ENCODE peak calls at places on chromosome 16, in eight cellular contexts. V is Panc1, N is transverse colon, C is esophagus muscularis mucosa, G is body of pancreas, J is suprapubic skin, M is AG09309, B is AG04449. Y is an unnamed sample.

GRCh38 chr16:11111891-11112634 is 143.9 kb downstream of the SOCS1 start:
- DNase-seq in V (no peak), N (no peak), C (no peak), G (no peak), J (no peak), M (no peak), B (no peak), Y (no peak)

GRCh38 chr16:46713634-46714033 is 24.2 kb downstream of the ORC6 start:
- DNase-seq in V (no peak), N (no peak), C (no peak), G (no peak), J (no peak), M (no peak), B (no peak), Y (no peak)

GRCh38 chr16:1141201-1141600 is 11.7 kb upstream of the CACNA1H start:
- DNase-seq in V (no peak), N (no peak), C (no peak), G (no peak), J (no peak), M (no peak), B (no peak), Y (no peak)

GRCh38 chr16:59296888-59297287 is 562.8 kb upstream of the GOT2 start:
- DNase-seq in V (no peak), N (no peak), C (no peak), G (no peak), J (no peak), M (no peak), B (no peak), Y (no peak)

GRCh38 chr16:68490829-68491575 is 42.7 kb upstream of the SMPD3 start:
- DNase-seq in V (peak), N (peak), C (no peak), G (peak), J (no peak), M (peak), B (no peak), Y (no peak)

GRCh38 chr16:64784635-64785034 is 337.2 kb downstream of the CDH11 start:
- DNase-seq in V (no peak), N (no peak), C (no peak), G (no peak), J (no peak), M (no peak), B (no peak), Y (no peak)

GRCh38 chr16:83714286-83714685 is 93.5 kb upstream of the HSBP1 start:
- DNase-seq in V (no peak), N (no peak), C (no peak), G (no peak), J (no peak), M (no peak), B (no peak), Y (no peak)

GRCh38 chr16:57476546-57477410 is 9.5 kb downstream of the DOK4 start:
- DNase-seq in V (no peak), N (no peak), C (no peak), G (no peak), J (peak), M (no peak), B (no peak), Y (no peak)

GRCh38 chr16:86319871-86320270 is 190.5 kb upstream of the FOXF1 start:
- DNase-seq in V (no peak), N (no peak), C (no peak), G (no peak), J (no peak), M (no peak), B (no peak), Y (no peak)

GRCh38 chr16:69859105-69859969 is 91.8 kb upstream of the CLEC18A start:
- DNase-seq in V (no peak), N (peak), C (no peak), G (peak), J (no peak), M (no peak), B (no peak), Y (no peak)

GRCh38 chr16:27880312-27880711 is 183.2 kb downstream of the GSG1L start:
- DNase-seq in V (no peak), N (no peak), C (no peak), G (no peak), J (no peak), M (no peak), B (no peak), Y (no peak)

GRCh38 chr16:56591377-56592060 is 2.2 kb downstream of the MT3 start:
- DNase-seq in V (no peak), N (no peak), C (no peak), G (no peak), J (no peak), M (no peak), B (no peak), Y (no peak)

GRCh38 chr16:57151369-57151768 is 34.5 kb downstream of the PSME3IP1 start:
- DNase-seq in V (no peak), N (no peak), C (peak), G (no peak), J (no peak), M (no peak), B (no peak), Y (no peak)

GRCh38 chr16:50444546-50444945 is 75.8 kb upstream of the BRD7 start:
- DNase-seq in V (no peak), N (no peak), C (no peak), G (no peak), J (no peak), M (no peak), B (no peak), Y (no peak)

GRCh38 chr16:67461600-67462278 is 19.2 kb downstream of the ATP6V0D1 start:
- DNase-seq in V (no peak), N (peak), C (no peak), G (peak), J (peak), M (no peak), B (no peak), Y (no peak)

GRCh38 chr16:67428146-67428731 is 2.7 kb upstream of the HSD11B2 start:
- DNase-seq in V (peak), N (peak), C (no peak), G (peak), J (no peak), M (no peak), B (no peak), Y (peak)

GRCh38 chr16:83808573-83809014 is 816 bp downstream of the HSBP1 start:
- DNase-seq in V (no peak), N (no peak), C (no peak), G (no peak), J (no peak), M (no peak), B (no peak), Y (no peak)

DNA sequence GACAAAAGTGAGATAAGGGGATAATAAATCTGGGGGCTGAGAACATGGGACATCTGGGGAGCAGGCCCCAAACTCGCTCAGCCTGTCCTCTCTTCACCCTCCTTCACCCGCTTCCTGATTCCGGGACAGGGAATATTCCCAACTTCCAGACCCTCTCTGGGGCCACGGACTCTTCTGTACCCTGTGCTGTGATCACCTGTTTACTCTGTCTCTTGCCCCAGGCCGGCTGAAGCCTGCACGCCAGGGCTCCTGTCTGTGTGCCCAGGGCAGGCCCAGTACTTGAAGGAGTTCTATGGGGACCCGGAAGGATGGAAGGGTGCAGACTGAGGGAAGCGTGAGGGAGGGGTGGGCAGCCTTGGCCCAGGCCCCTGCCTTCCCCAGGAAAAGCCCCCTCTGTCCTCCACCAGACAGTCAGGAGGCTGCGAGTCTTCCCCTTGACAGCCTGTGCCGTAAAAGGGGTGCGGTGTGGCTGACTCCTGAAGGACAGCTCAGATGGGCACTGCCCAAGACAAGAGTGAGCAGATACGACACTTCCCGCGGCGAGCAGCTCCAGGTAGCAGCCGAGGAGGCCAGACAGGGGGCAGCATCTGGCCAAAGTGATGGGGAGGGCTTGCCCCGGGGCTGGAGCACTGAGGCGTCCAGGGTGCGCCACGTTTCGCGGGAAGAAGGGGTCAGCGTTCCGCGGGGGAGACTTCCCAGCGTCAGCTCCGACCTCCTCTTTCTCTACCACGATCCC is 1.0 kb upstream of the CCNF start:
- DNase-seq in V (no peak), N (peak), C (no peak), G (peak), J (peak), M (no peak), B (no peak), Y (no peak)
- TF ChIP-seq CTCF in V (peak), N (peak), C (peak), G (no peak), J (no peak), M (peak), B (peak), Y (peak)

GRCh38 chr16:81697321-81697885 is 81.7 kb upstream of the PLCG2 start:
- DNase-seq in V (peak), N (peak), C (no peak), G (peak), J (no peak), M (no peak), B (peak), Y (no peak)
- TF ChIP-seq CTCF in V (peak), N (peak), C (peak), G (peak), J (no peak), M (peak), B (peak), Y (peak)

GRCh38 chr16:30534368-30535105 is at the start of gene ZNF747:
- DNase-seq in V (no peak), N (peak), C (peak), G (peak), J (peak), M (no peak), B (no peak), Y (peak)

GRCh38 chr16:30533748-30534367 is 800 bp downstream of the ZNF747 start:
- DNase-seq in V (no peak), N (no peak), C (no peak), G (no peak), J (no peak), M (no peak), B (no peak), Y (no peak)

GRCh38 chr16:30535106-30535776 is 583 bp upstream of the ZNF747 start:
- DNase-seq in V (peak), N (no peak), C (no peak), G (no peak), J (no peak), M (no peak), B (no peak), Y (no peak)

GRCh38 chr16:30533146-30533522 is 1.5 kb downstream of the ZNF747 start:
- DNase-seq in V (no peak), N (no peak), C (no peak), G (no peak), J (no peak), M (no peak), B (no peak), Y (no peak)

DNA sequence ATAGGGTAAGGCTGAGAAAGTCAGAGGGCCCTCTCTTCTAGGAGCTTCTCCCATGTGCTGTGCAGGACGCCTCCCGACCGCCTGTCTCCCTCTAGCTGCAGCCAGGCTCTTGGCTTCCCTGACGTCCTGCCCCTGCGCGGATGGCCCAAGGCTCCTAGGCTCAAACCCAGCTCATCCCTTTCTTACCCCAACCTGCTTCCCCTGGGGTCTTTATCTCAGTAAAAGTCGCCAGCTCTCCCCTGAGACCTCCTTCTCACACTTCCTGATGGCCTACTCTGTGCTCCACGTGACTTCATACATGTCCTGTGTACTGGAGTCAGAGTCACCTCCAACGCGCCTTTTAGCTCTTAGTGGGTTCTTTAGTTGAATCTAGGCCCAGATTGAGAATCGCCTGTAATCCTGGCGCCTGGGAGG is 1.1 kb upstream of the ZNF747 start:
- DNase-seq in V (no peak), N (peak), C (no peak), G (peak), J (peak), M (no peak), B (no peak), Y (no peak)
- TF ChIP-seq CTCF in V (peak), N (peak), C (peak), G (peak), J (peak), M (peak), B (peak), Y (peak)

GRCh38 chr16:88973007-88973410 is 4.0 kb downstream of the CBFA2T3 start:
- DNase-seq in V (no peak), N (no peak), C (no peak), G (no peak), J (no peak), M (no peak), B (no peak), Y (no peak)
- TF ChIP-seq CTCF in V (no peak), N (no peak), C (no peak), G (no peak), J (no peak), M (no peak), B (no peak), Y (no peak)

Y was measured in osteocyte.